ENCODE peak calls at places on chromosomes 7 and 10, in six cellular contexts. L is colonic mucosa, Z is PC-9, I is AML-193, V is Kasumi-1, E is GM19239. K is an unnamed sample.

GRCh38 chr10:127997241-127997640 is 90.3 kb downstream of the PTPRE start:
- DNase-seq in L (no peak), Z (no peak), I (no peak), V (no peak), E (no peak), K (no peak)

GRCh38 chr10:1187151-1187854 is 131.1 kb downstream of the WDR37 start:
- DNase-seq in L (no peak), Z (no peak), I (no peak), V (no peak), E (no peak), K (no peak)

GRCh38 chr7:157621131-157621681 is 284.4 kb downstream of the DNAJB6 start:
- DNase-seq in L (no peak), Z (no peak), I (no peak), V (no peak), E (no peak), K (no peak)

GRCh38 chr10:109474817-109475216 is 448.5 kb downstream of the XPNPEP1 start:
- DNase-seq in L (no peak), Z (no peak), I (no peak), V (no peak), E (no peak), K (no peak)

GRCh38 chr10:69455009-69455763 is 3.9 kb downstream of the TSPAN15 start:
- DNase-seq in L (no peak), Z (no peak), I (no peak), V (no peak), E (no peak), K (no peak)

GRCh38 chr10:20494474-20494873 is 402.6 kb downstream of the NEBL start:
- DNase-seq in L (no peak), Z (no peak), I (no peak), V (no peak), E (no peak), K (no peak)

GRCh38 chr10:32979041-32979440 is 21.0 kb upstream of the ITGB1 start:
- DNase-seq in L (no peak), Z (no peak), I (no peak), V (no peak), E (no peak), K (no peak)

GRCh38 chr10:68804692-68805091 is 22.6 kb upstream of the STOX1 start:
- DNase-seq in L (no peak), Z (no peak), I (no peak), V (no peak), E (no peak), K (no peak)

GRCh38 chr7:49001610-49002033 is 77.3 kb downstream of the CDC14C start:
- DNase-seq in L (peak), Z (peak), I (peak), V (peak), E (peak), K (no peak)

GRCh38 chr7:77528368-77528767 is 8.7 kb upstream of the PTPN12 start:
- DNase-seq in L (no peak), Z (no peak), I (no peak), V (no peak), E (no peak), K (no peak)

GRCh38 chr7:36303202-36304098 is 86.2 kb upstream of the ANLN start:
- DNase-seq in L (peak), Z (peak), I (no peak), V (peak), E (no peak), K (no peak)

GRCh38 chr7:29649010-29649716 is 85.5 kb downstream of the PRR15 start:
- DNase-seq in L (no peak), Z (no peak), I (no peak), V (no peak), E (no peak), K (no peak)

GRCh38 chr7:36969376-36969775 is 245.1 kb upstream of the AOAH start:
- DNase-seq in L (no peak), Z (no peak), I (peak), V (peak), E (no peak), K (no peak)

GRCh38 chr10:73773152-73773879 is 8.5 kb upstream of the CHCHD1 start:
- DNase-seq in L (no peak), Z (no peak), I (no peak), V (no peak), E (no peak), K (no peak)

GRCh38 chr7:87507446-87507845 is 32.0 kb upstream of the ABCB4 start:
- DNase-seq in L (no peak), Z (no peak), I (no peak), V (no peak), E (no peak), K (no peak)

GRCh38 chr7:45001138-45001694 is 1.2 kb downstream of the CCM2 start:
- DNase-seq in L (peak), Z (peak), I (no peak), V (peak), E (no peak), K (peak)